ENCODE peak calls at places on chromosome 10, in ten cellular contexts. One of them, this sample, is unnamed.
A peak's percentile ranks its signal among the peaks of the same experiment; 100 is the strongest.

GRCh38 chr10:68600041-68600778 is 40.1 kb downstream of the TET1 start:
- DNase-seq in suprapubic skin: peak; percentile 85
- DNase-seq in tibial nerve: peak; percentile 57
- DNase-seq in astrocyte of the spinal cord: peak; percentile 93
- DNase-seq in esophagus squamous epithelium: peak; percentile 14
- DNase-seq in Calu3: peak; percentile 71
- DNase-seq in neural crest cell: peak; percentile 68
- DNase-seq in AG04450: peak; percentile 54
- DNase-seq in stomach: peak; percentile 65
- DNase-seq in brain microvascular endothelial cell: peak; percentile 70
- DNase-seq in this sample: no peak

GRCh38 chr10:71391701-71392100 is 5.0 kb upstream of the CDH23 start:
- DNase-seq in suprapubic skin: peak; percentile 23
- DNase-seq in tibial nerve: no peak
- DNase-seq in astrocyte of the spinal cord: no peak
- DNase-seq in esophagus squamous epithelium: no peak
- DNase-seq in Calu3: no peak
- DNase-seq in neural crest cell: no peak
- DNase-seq in AG04450: no peak
- DNase-seq in stomach: no peak
- DNase-seq in brain microvascular endothelial cell: no peak
- DNase-seq in this sample: no peak

GRCh38 chr10:72337039-72337629 is 17.6 kb downstream of the DNAJB12 start:
- DNase-seq in suprapubic skin: peak; percentile 92
- DNase-seq in tibial nerve: peak; percentile 93
- DNase-seq in astrocyte of the spinal cord: peak; percentile 80
- DNase-seq in esophagus squamous epithelium: no peak
- DNase-seq in Calu3: peak; percentile 92
- DNase-seq in neural crest cell: peak; percentile 77
- DNase-seq in AG04450: no peak
- DNase-seq in stomach: peak; percentile 94
- DNase-seq in brain microvascular endothelial cell: peak; percentile 57
- DNase-seq in this sample: peak; percentile 69

GRCh38 chr10:3071405-3072198 is 4.3 kb downstream of the PFKP start:
- DNase-seq in suprapubic skin: no peak
- DNase-seq in tibial nerve: no peak
- DNase-seq in astrocyte of the spinal cord: peak; percentile 91
- DNase-seq in esophagus squamous epithelium: no peak
- DNase-seq in Calu3: peak; percentile 73
- DNase-seq in neural crest cell: no peak
- DNase-seq in AG04450: no peak
- DNase-seq in stomach: no peak
- DNase-seq in brain microvascular endothelial cell: peak; percentile 92
- DNase-seq in this sample: no peak

GRCh38 chr10:32692174-32692573 is 246.2 kb downstream of the CCDC7 start:
- DNase-seq in suprapubic skin: no peak
- DNase-seq in tibial nerve: no peak
- DNase-seq in astrocyte of the spinal cord: peak; percentile 96
- DNase-seq in esophagus squamous epithelium: no peak
- DNase-seq in Calu3: peak; percentile 84
- DNase-seq in neural crest cell: no peak
- DNase-seq in AG04450: peak; percentile 4
- DNase-seq in stomach: no peak
- DNase-seq in brain microvascular endothelial cell: peak; percentile 61
- DNase-seq in this sample: no peak

GRCh38 chr10:34152434-34152833 is 662.7 kb downstream of the PARD3 start:
- DNase-seq in suprapubic skin: no peak
- DNase-seq in tibial nerve: no peak
- DNase-seq in astrocyte of the spinal cord: no peak
- DNase-seq in esophagus squamous epithelium: no peak
- DNase-seq in Calu3: no peak
- DNase-seq in neural crest cell: no peak
- DNase-seq in AG04450: no peak
- DNase-seq in stomach: no peak
- DNase-seq in brain microvascular endothelial cell: no peak
- DNase-seq in this sample: no peak

GRCh38 chr10:85986777-85987176 is 379.8 kb downstream of the GRID1 start:
- DNase-seq in suprapubic skin: no peak
- DNase-seq in tibial nerve: no peak
- DNase-seq in astrocyte of the spinal cord: no peak
- DNase-seq in esophagus squamous epithelium: no peak
- DNase-seq in Calu3: no peak
- DNase-seq in neural crest cell: no peak
- DNase-seq in AG04450: no peak
- DNase-seq in stomach: no peak
- DNase-seq in brain microvascular endothelial cell: no peak
- DNase-seq in this sample: no peak

GRCh38 chr10:5888843-5889623 is 660 bp downstream of the ANKRD16 start:
- DNase-seq in suprapubic skin: peak; percentile 81
- DNase-seq in tibial nerve: no peak
- DNase-seq in astrocyte of the spinal cord: peak; percentile 22
- DNase-seq in esophagus squamous epithelium: no peak
- DNase-seq in Calu3: peak; percentile 54
- DNase-seq in neural crest cell: peak; percentile 32
- DNase-seq in AG04450: no peak
- DNase-seq in stomach: peak; percentile 34
- DNase-seq in brain microvascular endothelial cell: no peak
- DNase-seq in this sample: no peak

DNA sequence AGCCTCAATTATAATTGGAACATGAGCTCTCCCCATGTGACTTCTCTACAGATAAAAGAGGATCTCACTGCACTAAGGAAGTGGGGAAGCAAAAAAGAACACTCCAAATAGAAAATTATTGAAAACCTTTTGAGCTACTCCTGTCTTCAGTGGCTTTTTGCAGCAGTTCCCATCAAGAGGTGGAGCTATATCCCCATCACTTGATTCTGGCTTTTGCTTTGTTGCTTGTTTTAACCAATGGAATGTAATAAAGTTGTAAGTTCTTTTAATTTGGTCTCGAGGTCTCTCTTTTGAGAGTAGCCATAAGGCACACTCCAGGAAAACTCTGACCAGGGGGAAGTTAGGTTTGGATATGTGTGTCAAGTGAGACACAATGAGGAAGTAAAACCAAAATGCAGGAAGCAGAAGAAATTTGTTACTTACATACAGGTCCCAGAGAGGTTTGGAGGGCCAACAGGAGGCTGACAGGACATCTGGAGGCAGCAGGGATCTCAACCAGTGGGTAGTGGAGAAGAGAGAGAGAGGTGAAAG is 569.4 kb downstream of the HTR7 start:
- DNase-seq in suprapubic skin: no peak
- DNase-seq in tibial nerve: no peak
- DNase-seq in astrocyte of the spinal cord: peak; percentile 74
- DNase-seq in esophagus squamous epithelium: no peak
- DNase-seq in Calu3: peak; percentile 1
- DNase-seq in neural crest cell: no peak
- DNase-seq in AG04450: peak; percentile 30
- DNase-seq in stomach: no peak
- DNase-seq in brain microvascular endothelial cell: peak; percentile 56
- DNase-seq in this sample: no peak
- TF ChIP-seq CTCF in suprapubic skin: no peak
- TF ChIP-seq CTCF in tibial nerve: no peak
- TF ChIP-seq CTCF in astrocyte of the spinal cord: peak; percentile 65
- TF ChIP-seq CTCF in esophagus squamous epithelium: no peak
- TF ChIP-seq CTCF in Calu3: no peak
- TF ChIP-seq CTCF in neural crest cell: no peak
- TF ChIP-seq CTCF in AG04450: peak; percentile 68
- TF ChIP-seq CTCF in stomach: no peak
- TF ChIP-seq CTCF in brain microvascular endothelial cell: peak; percentile 66
- TF ChIP-seq CTCF in this sample: no peak

DNA sequence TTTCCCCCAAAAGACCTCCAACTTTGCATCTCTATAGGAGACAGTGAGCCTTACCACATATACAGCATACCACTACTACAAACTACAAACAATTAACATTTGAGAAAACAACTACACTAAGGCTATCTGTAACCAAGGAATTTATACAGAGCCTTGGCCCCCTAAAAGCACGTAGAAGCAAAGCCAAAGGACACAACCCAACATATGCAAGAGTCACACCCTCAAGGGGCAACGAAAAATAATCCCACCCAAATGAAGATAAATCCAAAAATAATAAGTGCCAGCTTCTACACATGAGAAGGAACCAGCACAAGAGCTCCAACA is 149.5 kb downstream of the ZEB1 start:
- DNase-seq in suprapubic skin: no peak
- DNase-seq in tibial nerve: no peak
- DNase-seq in astrocyte of the spinal cord: no peak
- DNase-seq in esophagus squamous epithelium: no peak
- DNase-seq in Calu3: no peak
- DNase-seq in neural crest cell: no peak
- DNase-seq in AG04450: no peak
- DNase-seq in stomach: no peak
- DNase-seq in brain microvascular endothelial cell: no peak
- DNase-seq in this sample: no peak
- TF ChIP-seq CTCF in suprapubic skin: no peak
- TF ChIP-seq CTCF in tibial nerve: no peak
- TF ChIP-seq CTCF in astrocyte of the spinal cord: no peak
- TF ChIP-seq CTCF in esophagus squamous epithelium: no peak
- TF ChIP-seq CTCF in Calu3: no peak
- TF ChIP-seq CTCF in neural crest cell: no peak
- TF ChIP-seq CTCF in AG04450: no peak
- TF ChIP-seq CTCF in stomach: no peak
- TF ChIP-seq CTCF in brain microvascular endothelial cell: no peak
- TF ChIP-seq CTCF in this sample: no peak

GRCh38 chr10:88317099-88317498 is 266.0 kb downstream of the RNLS start:
- DNase-seq in suprapubic skin: no peak
- DNase-seq in tibial nerve: no peak
- DNase-seq in astrocyte of the spinal cord: no peak
- DNase-seq in esophagus squamous epithelium: no peak
- DNase-seq in Calu3: no peak
- DNase-seq in neural crest cell: no peak
- DNase-seq in AG04450: no peak
- DNase-seq in stomach: no peak
- DNase-seq in brain microvascular endothelial cell: no peak
- DNase-seq in this sample: no peak

GRCh38 chr10:88315746-88316145 is 267.4 kb downstream of the RNLS start:
- DNase-seq in suprapubic skin: no peak
- DNase-seq in tibial nerve: no peak
- DNase-seq in astrocyte of the spinal cord: no peak
- DNase-seq in esophagus squamous epithelium: no peak
- DNase-seq in Calu3: no peak
- DNase-seq in neural crest cell: no peak
- DNase-seq in AG04450: no peak
- DNase-seq in stomach: no peak
- DNase-seq in brain microvascular endothelial cell: no peak
- DNase-seq in this sample: no peak

GRCh38 chr10:88319960-88320517 is 263.1 kb downstream of the RNLS start:
- DNase-seq in suprapubic skin: no peak
- DNase-seq in tibial nerve: no peak
- DNase-seq in astrocyte of the spinal cord: no peak
- DNase-seq in esophagus squamous epithelium: no peak
- DNase-seq in Calu3: no peak
- DNase-seq in neural crest cell: no peak
- DNase-seq in AG04450: no peak
- DNase-seq in stomach: no peak
- DNase-seq in brain microvascular endothelial cell: no peak
- DNase-seq in this sample: no peak

GRCh38 chr10:88316292-88316861 is 266.7 kb downstream of the RNLS start:
- DNase-seq in suprapubic skin: no peak
- DNase-seq in tibial nerve: no peak
- DNase-seq in astrocyte of the spinal cord: no peak
- DNase-seq in esophagus squamous epithelium: no peak
- DNase-seq in Calu3: no peak
- DNase-seq in neural crest cell: no peak
- DNase-seq in AG04450: no peak
- DNase-seq in stomach: no peak
- DNase-seq in brain microvascular endothelial cell: no peak
- DNase-seq in this sample: no peak

DNA sequence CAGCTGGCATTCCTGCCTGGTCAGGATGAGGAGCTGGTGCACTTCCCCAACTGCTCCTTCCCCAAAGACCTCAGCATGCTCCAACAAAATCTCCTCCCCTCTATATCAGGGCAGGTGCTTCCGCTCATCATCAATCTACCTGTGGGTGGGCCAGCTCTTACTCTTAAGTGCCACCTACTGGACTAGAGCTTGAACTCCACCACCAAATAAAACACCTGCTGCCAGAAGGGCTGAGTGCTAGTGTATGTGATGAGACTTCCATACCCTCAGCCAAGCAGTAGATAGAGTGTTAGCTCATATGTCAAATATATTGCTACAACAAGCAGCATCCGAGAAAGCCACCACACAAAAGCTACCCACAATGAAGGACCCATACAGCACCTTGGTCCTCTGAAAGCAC is 264.3 kb downstream of the RNLS start:
- DNase-seq in suprapubic skin: no peak
- DNase-seq in tibial nerve: no peak
- DNase-seq in astrocyte of the spinal cord: no peak
- DNase-seq in esophagus squamous epithelium: no peak
- DNase-seq in Calu3: no peak
- DNase-seq in neural crest cell: no peak
- DNase-seq in AG04450: no peak
- DNase-seq in stomach: no peak
- DNase-seq in brain microvascular endothelial cell: no peak
- DNase-seq in this sample: no peak
- TF ChIP-seq CTCF in suprapubic skin: no peak
- TF ChIP-seq CTCF in tibial nerve: no peak
- TF ChIP-seq CTCF in astrocyte of the spinal cord: peak; percentile 22
- TF ChIP-seq CTCF in esophagus squamous epithelium: no peak
- TF ChIP-seq CTCF in Calu3: no peak
- TF ChIP-seq CTCF in neural crest cell: no peak
- TF ChIP-seq CTCF in AG04450: no peak
- TF ChIP-seq CTCF in stomach: no peak
- TF ChIP-seq CTCF in brain microvascular endothelial cell: peak; percentile 48
- TF ChIP-seq CTCF in this sample: no peak

GRCh38 chr10:11701451-11702095 is 40.6 kb upstream of the ECHDC3 start:
- DNase-seq in suprapubic skin: no peak
- DNase-seq in tibial nerve: no peak
- DNase-seq in astrocyte of the spinal cord: no peak
- DNase-seq in esophagus squamous epithelium: no peak
- DNase-seq in Calu3: no peak
- DNase-seq in neural crest cell: no peak
- DNase-seq in AG04450: no peak
- DNase-seq in stomach: no peak
- DNase-seq in brain microvascular endothelial cell: no peak
- DNase-seq in this sample: no peak

GRCh38 chr10:11700539-11700938 is 41.6 kb upstream of the ECHDC3 start:
- DNase-seq in suprapubic skin: no peak
- DNase-seq in tibial nerve: no peak
- DNase-seq in astrocyte of the spinal cord: no peak
- DNase-seq in esophagus squamous epithelium: no peak
- DNase-seq in Calu3: no peak
- DNase-seq in neural crest cell: no peak
- DNase-seq in AG04450: no peak
- DNase-seq in stomach: no peak
- DNase-seq in brain microvascular endothelial cell: no peak
- DNase-seq in this sample: no peak

GRCh38 chr10:11698691-11699545 is 43.3 kb upstream of the ECHDC3 start:
- DNase-seq in suprapubic skin: no peak
- DNase-seq in tibial nerve: no peak
- DNase-seq in astrocyte of the spinal cord: no peak
- DNase-seq in esophagus squamous epithelium: no peak
- DNase-seq in Calu3: no peak
- DNase-seq in neural crest cell: no peak
- DNase-seq in AG04450: no peak
- DNase-seq in stomach: no peak
- DNase-seq in brain microvascular endothelial cell: no peak
- DNase-seq in this sample: no peak

GRCh38 chr10:11699546-11700097 is 42.6 kb upstream of the ECHDC3 start:
- DNase-seq in suprapubic skin: no peak
- DNase-seq in tibial nerve: no peak
- DNase-seq in astrocyte of the spinal cord: no peak
- DNase-seq in esophagus squamous epithelium: no peak
- DNase-seq in Calu3: no peak
- DNase-seq in neural crest cell: no peak
- DNase-seq in AG04450: no peak
- DNase-seq in stomach: no peak
- DNase-seq in brain microvascular endothelial cell: no peak
- DNase-seq in this sample: no peak

GRCh38 chr10:11697718-11698527 is 44.3 kb upstream of the ECHDC3 start:
- DNase-seq in suprapubic skin: no peak
- DNase-seq in tibial nerve: no peak
- DNase-seq in astrocyte of the spinal cord: no peak
- DNase-seq in esophagus squamous epithelium: no peak
- DNase-seq in Calu3: no peak
- DNase-seq in neural crest cell: no peak
- DNase-seq in AG04450: no peak
- DNase-seq in stomach: no peak
- DNase-seq in brain microvascular endothelial cell: no peak
- DNase-seq in this sample: no peak
- TF ChIP-seq CTCF in suprapubic skin: no peak
- TF ChIP-seq CTCF in tibial nerve: no peak
- TF ChIP-seq CTCF in astrocyte of the spinal cord: no peak
- TF ChIP-seq CTCF in esophagus squamous epithelium: no peak
- TF ChIP-seq CTCF in Calu3: no peak
- TF ChIP-seq CTCF in neural crest cell: no peak
- TF ChIP-seq CTCF in AG04450: no peak
- TF ChIP-seq CTCF in stomach: no peak
- TF ChIP-seq CTCF in brain microvascular endothelial cell: no peak
- TF ChIP-seq CTCF in this sample: no peak